ENCODE peak calls at places on chromosomes 11 and 22, in eight cellular contexts. One of them, this sample, is unnamed.

GRCh38 chr11:113531575-113532451 is 56.6 kb upstream of the DRD2 start:
- DNase-seq in activated naive CD4-positive, alpha-beta T cell: no peak
- DNase-seq in COLO829: no peak
- DNase-seq in activated effector memory CD4-positive, alpha-beta T cell treated with Interleukin-2 at 50 U/mL for 16 hours: no peak
- DNase-seq in amniotic stem cell: no peak
- DNase-seq in nephron progenitor cell: no peak
- DNase-seq in psoas muscle: no peak
- DNase-seq in esophagus squamous epithelium: no peak
- DNase-seq in this sample: no peak

GRCh38 chr11:3866836-3867208 is 11.4 kb downstream of the STIM1 start:
- DNase-seq in psoas muscle: no peak
- DNase-seq in activated effector memory CD4-positive, alpha-beta T cell treated with Interleukin-2 at 50 U/mL for 16 hours: no peak
- DNase-seq in esophagus squamous epithelium: no peak
- DNase-seq in amniotic stem cell: no peak
- DNase-seq in activated naive CD4-positive, alpha-beta T cell: no peak
- DNase-seq in COLO829: no peak
- DNase-seq in nephron progenitor cell: no peak
- DNase-seq in this sample: no peak

GRCh38 chr22:42414565-42415298 is 17.5 kb downstream of the NFAM1 start:
- DNase-seq in amniotic stem cell: no peak
- DNase-seq in activated effector memory CD4-positive, alpha-beta T cell treated with Interleukin-2 at 50 U/mL for 16 hours: no peak
- DNase-seq in nephron progenitor cell: no peak
- DNase-seq in psoas muscle: no peak
- DNase-seq in esophagus squamous epithelium: no peak
- DNase-seq in activated naive CD4-positive, alpha-beta T cell: no peak
- DNase-seq in COLO829: no peak
- DNase-seq in this sample: no peak

GRCh38 chr22:37243402-37244113 is 511 bp downstream of the RAC2 start:
- DNase-seq in nephron progenitor cell: no peak
- DNase-seq in activated naive CD4-positive, alpha-beta T cell: no peak
- DNase-seq in activated effector memory CD4-positive, alpha-beta T cell treated with Interleukin-2 at 50 U/mL for 16 hours: no peak
- DNase-seq in COLO829: no peak
- DNase-seq in esophagus squamous epithelium: no peak
- DNase-seq in amniotic stem cell: no peak
- DNase-seq in psoas muscle: no peak
- DNase-seq in this sample: no peak

GRCh38 chr22:50481440-50482106 is at the start of gene ADM2:
- DNase-seq in nephron progenitor cell: peak; percentile 80
- DNase-seq in esophagus squamous epithelium: no peak
- DNase-seq in COLO829: no peak
- DNase-seq in psoas muscle: no peak
- DNase-seq in amniotic stem cell: no peak
- DNase-seq in activated effector memory CD4-positive, alpha-beta T cell treated with Interleukin-2 at 50 U/mL for 16 hours: peak; percentile 63
- DNase-seq in activated naive CD4-positive, alpha-beta T cell: no peak
- DNase-seq in this sample: peak; percentile 69

GRCh38 chr22:17132112-17132511 is 11.0 kb upstream of the TMEM121B start:
- DNase-seq in activated effector memory CD4-positive, alpha-beta T cell treated with Interleukin-2 at 50 U/mL for 16 hours: no peak
- DNase-seq in activated naive CD4-positive, alpha-beta T cell: no peak
- DNase-seq in psoas muscle: no peak
- DNase-seq in amniotic stem cell: no peak
- DNase-seq in nephron progenitor cell: no peak
- DNase-seq in esophagus squamous epithelium: no peak
- DNase-seq in COLO829: no peak
- DNase-seq in this sample: no peak

GRCh38 chr22:28769394-28770085 is 3.0 kb upstream of the CCDC117 start:
- DNase-seq in esophagus squamous epithelium: no peak
- DNase-seq in activated effector memory CD4-positive, alpha-beta T cell treated with Interleukin-2 at 50 U/mL for 16 hours: no peak
- DNase-seq in nephron progenitor cell: no peak
- DNase-seq in amniotic stem cell: no peak
- DNase-seq in psoas muscle: no peak
- DNase-seq in activated naive CD4-positive, alpha-beta T cell: no peak
- DNase-seq in COLO829: no peak
- DNase-seq in this sample: no peak

GRCh38 chr11:12508151-12508740 is 130.9 kb downstream of the PARVA start:
- DNase-seq in esophagus squamous epithelium: no peak
- DNase-seq in amniotic stem cell: peak; percentile 79
- DNase-seq in COLO829: no peak
- DNase-seq in activated effector memory CD4-positive, alpha-beta T cell treated with Interleukin-2 at 50 U/mL for 16 hours: no peak
- DNase-seq in activated naive CD4-positive, alpha-beta T cell: no peak
- DNase-seq in psoas muscle: no peak
- DNase-seq in nephron progenitor cell: no peak
- DNase-seq in this sample: no peak

GRCh38 chr11:35146074-35146521 is 7.1 kb downstream of the CD44 start:
- DNase-seq in activated effector memory CD4-positive, alpha-beta T cell treated with Interleukin-2 at 50 U/mL for 16 hours: peak; percentile 50
- DNase-seq in activated naive CD4-positive, alpha-beta T cell: peak; percentile 28
- DNase-seq in COLO829: no peak
- DNase-seq in nephron progenitor cell: no peak
- DNase-seq in psoas muscle: no peak
- DNase-seq in amniotic stem cell: no peak
- DNase-seq in esophagus squamous epithelium: no peak
- DNase-seq in this sample: no peak

GRCh38 chr22:36368359-36368983 is 19.3 kb downstream of the MYH9 start:
- DNase-seq in psoas muscle: no peak
- DNase-seq in COLO829: peak; percentile 96
- DNase-seq in esophagus squamous epithelium: no peak
- DNase-seq in amniotic stem cell: peak; percentile 59
- DNase-seq in activated effector memory CD4-positive, alpha-beta T cell treated with Interleukin-2 at 50 U/mL for 16 hours: no peak
- DNase-seq in activated naive CD4-positive, alpha-beta T cell: no peak
- DNase-seq in nephron progenitor cell: peak; percentile 58
- DNase-seq in this sample: no peak

GRCh38 chr11:1177771-1178090 is 20.0 kb downstream of the MUC5AC start:
- DNase-seq in COLO829: no peak
- DNase-seq in psoas muscle: no peak
- DNase-seq in activated effector memory CD4-positive, alpha-beta T cell treated with Interleukin-2 at 50 U/mL for 16 hours: no peak
- DNase-seq in esophagus squamous epithelium: no peak
- DNase-seq in nephron progenitor cell: no peak
- DNase-seq in activated naive CD4-positive, alpha-beta T cell: no peak
- DNase-seq in amniotic stem cell: no peak
- DNase-seq in this sample: no peak

GRCh38 chr22:45904236-45904635 is 72.7 kb downstream of the WNT7B start:
- DNase-seq in nephron progenitor cell: no peak
- DNase-seq in activated naive CD4-positive, alpha-beta T cell: no peak
- DNase-seq in esophagus squamous epithelium: no peak
- DNase-seq in psoas muscle: no peak
- DNase-seq in COLO829: no peak
- DNase-seq in amniotic stem cell: no peak
- DNase-seq in activated effector memory CD4-positive, alpha-beta T cell treated with Interleukin-2 at 50 U/mL for 16 hours: no peak
- DNase-seq in this sample: no peak

GRCh38 chr11:2788751-2789140 is 89.0 kb upstream of the KCNQ1OT1 start:
- DNase-seq in activated naive CD4-positive, alpha-beta T cell: no peak
- DNase-seq in activated effector memory CD4-positive, alpha-beta T cell treated with Interleukin-2 at 50 U/mL for 16 hours: no peak
- DNase-seq in COLO829: no peak
- DNase-seq in esophagus squamous epithelium: no peak
- DNase-seq in nephron progenitor cell: no peak
- DNase-seq in psoas muscle: peak; percentile 26
- DNase-seq in amniotic stem cell: no peak
- DNase-seq in this sample: no peak

GRCh38 chr22:37804886-37805857 is 2.6 kb upstream of the GCAT start:
- DNase-seq in amniotic stem cell: no peak
- DNase-seq in esophagus squamous epithelium: no peak
- DNase-seq in nephron progenitor cell: peak; percentile 92
- DNase-seq in activated effector memory CD4-positive, alpha-beta T cell treated with Interleukin-2 at 50 U/mL for 16 hours: peak; percentile 47
- DNase-seq in COLO829: peak; percentile 78
- DNase-seq in psoas muscle: peak; percentile 96
- DNase-seq in activated naive CD4-positive, alpha-beta T cell: peak; percentile 44
- DNase-seq in this sample: peak; percentile 34

GRCh38 chr11:2130881-2131352 is 8.3 kb downstream of the IGF2 start:
- DNase-seq in amniotic stem cell: no peak
- DNase-seq in activated effector memory CD4-positive, alpha-beta T cell treated with Interleukin-2 at 50 U/mL for 16 hours: no peak
- DNase-seq in esophagus squamous epithelium: no peak
- DNase-seq in COLO829: no peak
- DNase-seq in activated naive CD4-positive, alpha-beta T cell: no peak
- DNase-seq in psoas muscle: peak; percentile 36
- DNase-seq in nephron progenitor cell: no peak
- DNase-seq in this sample: no peak

GRCh38 chr22:45503816-45504702 is 1.4 kb downstream of the FBLN1 start:
- DNase-seq in esophagus squamous epithelium: no peak
- DNase-seq in amniotic stem cell: peak; percentile 23
- DNase-seq in COLO829: no peak
- DNase-seq in activated effector memory CD4-positive, alpha-beta T cell treated with Interleukin-2 at 50 U/mL for 16 hours: no peak
- DNase-seq in nephron progenitor cell: peak; percentile 75
- DNase-seq in psoas muscle: no peak
- DNase-seq in activated naive CD4-positive, alpha-beta T cell: no peak
- DNase-seq in this sample: no peak

GRCh38 chr11:123231777-123232176 is 36.7 kb upstream of the CLMP start:
- DNase-seq in psoas muscle: no peak
- DNase-seq in amniotic stem cell: no peak
- DNase-seq in nephron progenitor cell: no peak
- DNase-seq in activated naive CD4-positive, alpha-beta T cell: no peak
- DNase-seq in esophagus squamous epithelium: no peak
- DNase-seq in COLO829: no peak
- DNase-seq in activated effector memory CD4-positive, alpha-beta T cell treated with Interleukin-2 at 50 U/mL for 16 hours: no peak
- DNase-seq in this sample: no peak

GRCh38 chr11:122131126-122131525 is 15.1 kb upstream of the BLID start:
- DNase-seq in psoas muscle: no peak
- DNase-seq in activated effector memory CD4-positive, alpha-beta T cell treated with Interleukin-2 at 50 U/mL for 16 hours: no peak
- DNase-seq in COLO829: no peak
- DNase-seq in amniotic stem cell: no peak
- DNase-seq in esophagus squamous epithelium: no peak
- DNase-seq in activated naive CD4-positive, alpha-beta T cell: no peak
- DNase-seq in nephron progenitor cell: no peak
- DNase-seq in this sample: no peak

GRCh38 chr11:26947379-26947844 is 46.5 kb upstream of the FIBIN start:
- DNase-seq in activated effector memory CD4-positive, alpha-beta T cell treated with Interleukin-2 at 50 U/mL for 16 hours: no peak
- DNase-seq in activated naive CD4-positive, alpha-beta T cell: no peak
- DNase-seq in amniotic stem cell: peak; percentile 96
- DNase-seq in COLO829: no peak
- DNase-seq in psoas muscle: peak; percentile 52
- DNase-seq in esophagus squamous epithelium: no peak
- DNase-seq in nephron progenitor cell: no peak
- DNase-seq in this sample: no peak

GRCh38 chr11:9758676-9759518 is 95.0 kb downstream of the SWAP70 start:
- DNase-seq in COLO829: peak; percentile 64
- DNase-seq in nephron progenitor cell: peak; percentile 64
- DNase-seq in amniotic stem cell: peak; percentile 25
- DNase-seq in esophagus squamous epithelium: no peak
- DNase-seq in activated effector memory CD4-positive, alpha-beta T cell treated with Interleukin-2 at 50 U/mL for 16 hours: peak; percentile 34
- DNase-seq in activated naive CD4-positive, alpha-beta T cell: peak; percentile 45
- DNase-seq in psoas muscle: peak; percentile 92
- DNase-seq in this sample: peak; percentile 65